ENCODE peak calls at places on chromosome 7, in six cellular contexts. N, G, V, M, T and U are unnamed samples.

GRCh38 chr7:74429153-74429747 is 24.5 kb upstream of the GTF2IRD1 start:
- DNase-seq in N (no peak), G (no peak), V (peak), M (no peak), T (no peak), U (peak)

GRCh38 chr7:27191081-27191715 is 6.2 kb upstream of the HOXA11 start:
- DNase-seq in N (no peak), G (peak), V (no peak), M (no peak), T (no peak), U (no peak)

GRCh38 chr7:117637937-117638336 is 158.1 kb downstream of the CFTR start:
- DNase-seq in N (no peak), G (no peak), V (no peak), M (no peak), T (no peak), U (no peak)

GRCh38 chr7:75967573-75967997 is 26.8 kb downstream of the TMEM120A start:
- DNase-seq in N (no peak), G (peak), V (no peak), M (no peak), T (no peak), U (peak)

GRCh38 chr7:1919539-1920265 is 249.6 kb downstream of the ELFN1 start:
- DNase-seq in N (peak), G (no peak), V (no peak), M (no peak), T (no peak), U (peak)

GRCh38 chr7:104895851-104896236 is 118.2 kb upstream of the KMT2E start:
- DNase-seq in N (no peak), G (no peak), V (no peak), M (no peak), T (no peak), U (no peak)

GRCh38 chr7:17406756-17407155 is 108.3 kb downstream of the AHR start:
- DNase-seq in N (no peak), G (no peak), V (peak), M (no peak), T (no peak), U (no peak)

GRCh38 chr7:112080441-112080840 is 125.8 kb downstream of the DOCK4 start:
- DNase-seq in N (no peak), G (no peak), V (peak), M (no peak), T (no peak), U (no peak)

GRCh38 chr7:27899601-27900000 is 159.6 kb downstream of the TAX1BP1 start:
- DNase-seq in N (no peak), G (no peak), V (no peak), M (no peak), T (no peak), U (no peak)

GRCh38 chr7:98879198-98879988 is 1.1 kb downstream of the TRRAP start:
- DNase-seq in N (no peak), G (no peak), V (peak), M (peak), T (no peak), U (no peak)

GRCh38 chr7:11195502-11195901 is 221.8 kb downstream of the PHF14 start:
- DNase-seq in N (no peak), G (no peak), V (no peak), M (no peak), T (no peak), U (no peak)

GRCh38 chr7:43569424-43569823 is 13.5 kb upstream of the STK17A start:
- DNase-seq in N (no peak), G (no peak), V (peak), M (no peak), T (no peak), U (no peak)

GRCh38 chr7:69078997-69079769 is 519.1 kb upstream of the AUTS2 start:
- DNase-seq in N (no peak), G (no peak), V (no peak), M (no peak), T (no peak), U (peak)

GRCh38 chr7:152403726-152404125 is 32.1 kb downstream of the KMT2C start:
- DNase-seq in N (no peak), G (no peak), V (no peak), M (no peak), T (no peak), U (no peak)

GRCh38 chr7:123864966-123865365 is 20.0 kb downstream of the HYAL4 start:
- DNase-seq in N (no peak), G (no peak), V (no peak), M (no peak), T (no peak), U (no peak)

GRCh38 chr7:22061781-22062180 is 116.1 kb upstream of the CDCA7L start:
- DNase-seq in N (no peak), G (no peak), V (no peak), M (no peak), T (no peak), U (no peak)

GRCh38 chr7:46633816-46634215 is 712.7 kb upstream of the IGFBP3 start:
- DNase-seq in N (no peak), G (no peak), V (no peak), M (no peak), T (no peak), U (no peak)

GRCh38 chr7:17042211-17042610 is 160.4 kb upstream of the AGR3 start:
- DNase-seq in N (no peak), G (no peak), V (no peak), M (no peak), T (no peak), U (no peak)

GRCh38 chr7:150487625-150488024 is 27.0 kb upstream of the GIMAP7 start:
- DNase-seq in N (no peak), G (no peak), V (no peak), M (no peak), T (no peak), U (no peak)

GRCh38 chr7:100705753-100706671 is at the start of gene POP7:
- DNase-seq in N (peak), G (peak), V (peak), M (peak), T (peak), U (peak)

GRCh38 chr7:91657386-91658120 is 222.9 kb downstream of the MTERF1 start:
- DNase-seq in N (no peak), G (no peak), V (peak), M (no peak), T (no peak), U (no peak)

GRCh38 chr7:158423190-158423555 is 164.4 kb downstream of the PTPRN2 start:
- DNase-seq in N (no peak), G (peak), V (no peak), M (no peak), T (no peak), U (no peak)

GRCh38 chr7:148084138-148084537 is 506.4 kb upstream of the C7orf33 start:
- DNase-seq in N (peak), G (no peak), V (peak), M (no peak), T (peak), U (peak)

GRCh38 chr7:111392976-111393762 is 169.1 kb downstream of the IMMP2L start:
- DNase-seq in N (no peak), G (no peak), V (no peak), M (no peak), T (no peak), U (no peak)

GRCh38 chr7:99693427-99694200 is 13.8 kb upstream of the CYP3A5 start:
- DNase-seq in N (no peak), G (no peak), V (no peak), M (no peak), T (no peak), U (no peak)

GRCh38 chr7:54907981-54908380 is 110.8 kb upstream of the EGFR start:
- DNase-seq in N (no peak), G (no peak), V (no peak), M (no peak), T (no peak), U (no peak)